ENCODE peak calls at places on chromosomes 12 and 14, in nine cellular contexts. A is aorta, N is right cardiac atrium, Y is fibroblast of lung, O is Peyer's patch, G is spleen, Q is psoas muscle, P is lung, U is breast epithelium. L is an unnamed sample.
A peak's percentile ranks its signal among the peaks of the same experiment; 100 is the strongest.

GRCh38 chr12:112514926-112515642 is 96.3 kb downstream of the PTPN11 start:
- DNase-seq in U (no peak), Y (no peak), P (no peak), O (no peak), G (peak; percentile 33), A (no peak), N (no peak), Q (no peak), L (peak; percentile 4)

GRCh38 chr12:47785036-47785886 is 12.2 kb downstream of the SLC48A1 start:
- DNase-seq in U (no peak), Y (no peak), P (no peak), G (peak; percentile 67), O (no peak), A (no peak), Q (no peak), N (peak; percentile 48), L (no peak)

GRCh38 chr12:130281157-130281799 is 56.4 kb upstream of the PIWIL1 start:
- DNase-seq in A (no peak), N (no peak), P (no peak), U (no peak), G (no peak), Q (peak; percentile 69), Y (no peak), O (no peak), L (peak; percentile 58)

GRCh38 chr12:131540138-131540623 is 170.7 kb upstream of the SFSWAP start:
- DNase-seq in P (no peak), Q (no peak), Y (no peak), G (no peak), U (no peak), A (no peak), N (no peak), O (no peak), L (no peak)

GRCh38 chr14:94003397-94003796 is 6.3 kb downstream of the CCDC197 start:
- DNase-seq in G (no peak), N (no peak), P (no peak), U (no peak), Q (no peak), O (no peak), A (no peak), Y (no peak), L (no peak)

GRCh38 chr12:64916431-64916830 is 92.0 kb downstream of the TBC1D30 start:
- DNase-seq in Q (no peak), A (no peak), G (no peak), U (no peak), Y (no peak), N (no peak), P (no peak), O (no peak), L (no peak)

GRCh38 chr14:99910337-99911268 is 117.4 kb downstream of the EML1 start:
- DNase-seq in U (no peak), A (no peak), G (no peak), Q (no peak), P (no peak), Y (peak; percentile 94), O (no peak), N (no peak), L (no peak)

GRCh38 chr12:19576421-19576925 is 137.2 kb downstream of the AEBP2 start:
- DNase-seq in U (no peak), O (no peak), N (no peak), A (no peak), Y (no peak), G (no peak), P (no peak), Q (no peak), L (no peak)

GRCh38 chr12:14213542-14213941 is 151.9 kb upstream of the ATF7IP start:
- DNase-seq in U (no peak), Q (no peak), A (no peak), N (no peak), G (no peak), P (no peak), Y (peak; percentile 31), O (no peak), L (no peak)

GRCh38 chr14:81855007-81855406 is 321.4 kb upstream of the SEL1L start:
- DNase-seq in P (no peak), N (no peak), A (no peak), G (no peak), O (no peak), U (no peak), Q (no peak), Y (no peak), L (no peak)

GRCh38 chr14:101862177-101862576 is 100.7 kb downstream of the PPP2R5C start:
- DNase-seq in O (no peak), Y (peak; percentile 88), P (no peak), A (peak; percentile 32), G (no peak), Q (no peak), U (no peak), N (no peak), L (no peak)

GRCh38 chr14:68282479-68283377 is 463.1 kb downstream of the RAD51B start:
- DNase-seq in Y (no peak), O (peak; percentile 24), U (no peak), A (no peak), Q (no peak), N (no peak), G (no peak), P (no peak), L (no peak)

GRCh38 chr12:28998662-28999120 is 150.4 kb upstream of the FAR2 start:
- DNase-seq in Y (peak; percentile 47), N (no peak), U (no peak), O (no peak), A (no peak), G (no peak), P (no peak), Q (no peak), L (peak; percentile 2)

GRCh38 chr12:110906088-110906487 is 14.3 kb downstream of the MYL2 start:
- DNase-seq in P (no peak), G (no peak), U (no peak), N (no peak), O (no peak), Y (no peak), A (no peak), Q (no peak), L (no peak)

GRCh38 chr14:85415015-85415712 is 114.8 kb upstream of the FLRT2 start:
- DNase-seq in O (no peak), U (peak; percentile 65), G (no peak), N (peak; percentile 38), P (peak; percentile 40), A (no peak), Q (no peak), Y (peak; percentile 96), L (peak; percentile 96)

GRCh38 chr12:117718141-117718540 is 250.6 kb downstream of the KSR2 start:
- DNase-seq in Y (peak; percentile 4), O (no peak), G (no peak), U (no peak), N (no peak), P (no peak), Q (no peak), A (no peak), L (no peak)

GRCh38 chr12:128969480-128970055 is 116.3 kb downstream of the GLT1D1 start:
- DNase-seq in P (no peak), O (no peak), U (no peak), Q (no peak), Y (peak; percentile 2), G (no peak), N (no peak), A (no peak), L (peak; percentile 67)

GRCh38 chr12:106584104-106585064 is 1.6 kb downstream of the RFX4 start:
- DNase-seq in G (no peak), O (no peak), N (no peak), A (no peak), Y (no peak), U (no peak), P (no peak), Q (no peak), L (no peak)

GRCh38 chr14:90538095-90538494 is 141.3 kb downstream of the CALM1 start:
- DNase-seq in U (no peak), Q (no peak), G (no peak), Y (no peak), P (no peak), A (no peak), N (no peak), O (no peak), L (no peak)

DNA sequence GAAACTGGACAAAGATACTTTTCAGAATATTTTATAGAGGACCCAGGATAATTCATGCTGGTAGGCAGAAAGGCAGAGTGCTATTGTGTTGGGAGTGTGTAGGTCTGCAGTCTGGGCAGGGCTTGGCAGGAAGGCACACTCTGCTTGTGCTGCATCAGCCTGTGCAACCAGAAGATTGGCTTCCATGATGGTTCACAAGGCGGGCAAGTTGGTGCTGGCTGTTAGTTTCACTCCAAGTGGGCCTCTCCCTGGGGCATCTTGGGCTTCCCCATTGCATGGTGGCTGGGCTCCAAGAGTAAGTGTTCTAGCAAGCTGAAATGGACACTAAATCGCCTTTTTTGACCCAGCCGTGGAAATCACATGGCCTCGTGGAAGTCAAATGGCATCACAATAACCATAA is 1.8 kb upstream of the UBE2N start:
- DNase-seq in O (no peak), U (no peak), Y (no peak), N (no peak), G (no peak), A (no peak), Q (no peak), P (no peak), L (no peak)
- H3K4me3 ChIP-seq in O (no peak overlapping the region), U (no peak overlapping the region), Y (no peak overlapping the region), N (no peak overlapping the region), G (no peak overlapping the region), A (no peak overlapping the region), Q (no peak overlapping the region), P (no peak overlapping the region), L (no peak overlapping the region)

DNA sequence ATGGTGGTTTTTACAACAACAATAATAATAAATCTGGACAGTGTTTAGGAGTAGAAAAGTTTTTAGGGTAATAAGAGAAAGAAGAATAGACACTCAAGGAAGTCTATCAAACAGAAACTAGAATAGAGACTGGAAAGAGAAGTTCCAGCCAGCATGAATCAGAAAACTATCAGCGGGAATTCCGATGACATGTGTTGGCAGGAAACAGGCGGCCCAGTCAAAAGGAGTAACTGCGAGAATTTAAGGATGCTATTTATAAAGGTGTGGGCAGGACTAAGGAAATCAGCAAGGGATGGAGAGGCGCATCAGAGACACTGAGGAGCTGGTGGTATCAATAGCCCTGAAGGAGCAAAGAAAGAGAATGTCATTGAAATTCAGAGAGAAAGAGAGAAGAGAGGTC is 89.9 kb downstream of the TBX5 start:
- DNase-seq in A (peak; percentile 49), G (no peak), O (no peak), Y (peak; percentile 90), U (no peak), P (no peak), Q (no peak), N (no peak), L (peak; percentile 63)
- H3K27ac ChIP-seq in A (no peak overlapping the region), G (no peak overlapping the region), O (no peak overlapping the region), Y (no peak overlapping the region), U (no peak overlapping the region), P (no peak overlapping the region), Q (no peak overlapping the region), N (no peak overlapping the region), L (no peak overlapping the region)

GRCh38 chr12:9027156-9027555 is 37.8 kb downstream of the KLRG1 start:
- DNase-seq in P (no peak), A (no peak), O (no peak), Q (no peak), N (no peak), G (no peak), U (no peak), Y (no peak), L (no peak)
- H3K4me1 ChIP-seq in P (no peaks in the 10 kb centered on the region), A (no peaks in the 10 kb centered on the region), O (no peaks in the 10 kb centered on the region), Q (no peaks in the 10 kb centered on the region), N (no peaks in the 10 kb centered on the region), G (peaks cover 25% of the 10 kb centered on the region), U (no peaks in the 10 kb centered on the region), Y (no peaks in the 10 kb centered on the region), L (no peaks in the 10 kb centered on the region)

GRCh38 chr12:10722502-10722904 is 620 bp downstream of the YBX3 start:
- DNase-seq in U (peak; percentile 40), N (peak; percentile 83), P (peak; percentile 34), O (peak; percentile 19), G (peak; percentile 86), Y (peak; percentile 69), A (peak; percentile 76), Q (peak; percentile 80), L (peak; percentile 57)
- H3K4me3 ChIP-seq in U (peak overlapping the region; percentile 90), N (peak overlapping the region; percentile 85), P (peak overlapping the region; percentile 88), O (peak overlapping the region; percentile 62), G (peak overlapping the region; percentile 87), Y (peak overlapping the region; percentile 96), A (peak overlapping the region; percentile 100), Q (peak overlapping the region; percentile 94), L (peak overlapping the region; percentile 94)